ENCODE peak calls at places on chromosomes 2 and 18, in four cellular contexts. W is A549, A is tibial artery, V is HCT116. M is an unnamed sample. For H3K4me1, the result is how much of the 10 kb centered on the place peaks cover.

GRCh38 chr18:670456-670996 is 13.1 kb downstream of the TYMS start:
- DNase-seq in A (no peak), V (no peak), W (no peak), M (no peak)

GRCh38 chr2:78532762-78533399 is 492.6 kb upstream of the REG3G start:
- DNase-seq in V (no peak), A (no peak), W (no peak), M (no peak)

GRCh38 chr18:53798516-53798915 is 426.0 kb downstream of the MBD2 start:
- DNase-seq in A (no peak), W (no peak), V (no peak), M (no peak)

GRCh38 chr2:171902840-171903420 is 8.9 kb upstream of the SLC25A12 start:
- DNase-seq in V (no peak), A (no peak), W (no peak), M (no peak)

GRCh38 chr18:36624451-36625167 is 204.2 kb downstream of the TPGS2 start:
- DNase-seq in W (no peak), V (no peak), A (no peak), M (no peak)

GRCh38 chr2:40680547-40680946 is 228.7 kb upstream of the SLC8A1 start:
- DNase-seq in V (no peak), A (no peak), W (no peak), M (no peak)

GRCh38 chr2:25336446-25336845 is 5.3 kb downstream of the DNMT3A start:
- DNase-seq in W (no peak), A (no peak), V (no peak), M (no peak)

GRCh38 chr18:59961086-59961485 is 61.3 kb downstream of the PMAIP1 start:
- DNase-seq in A (no peak), V (no peak), W (no peak), M (peak)

GRCh38 chr18:43794363-43794762 is 517.1 kb upstream of the SYT4 start:
- DNase-seq in W (no peak), A (no peak), V (no peak), M (no peak)

GRCh38 chr2:218010116-218010837 is 7.5 kb upstream of the TNS1 start:
- DNase-seq in V (no peak), A (peak), W (peak), M (no peak)

GRCh38 chr2:188046437-188046836 is 245.2 kb upstream of the GULP1 start:
- DNase-seq in V (no peak), A (no peak), W (no peak), M (no peak)

GRCh38 chr2:231617059-231617926 is 24.6 kb downstream of the TEX44 start:
- DNase-seq in V (no peak), W (no peak), A (no peak), M (no peak)

GRCh38 chr18:49018961-49019445 is 68.2 kb upstream of the SMAD7 start:
- DNase-seq in W (no peak), A (no peak), V (no peak), M (no peak)

DNA sequence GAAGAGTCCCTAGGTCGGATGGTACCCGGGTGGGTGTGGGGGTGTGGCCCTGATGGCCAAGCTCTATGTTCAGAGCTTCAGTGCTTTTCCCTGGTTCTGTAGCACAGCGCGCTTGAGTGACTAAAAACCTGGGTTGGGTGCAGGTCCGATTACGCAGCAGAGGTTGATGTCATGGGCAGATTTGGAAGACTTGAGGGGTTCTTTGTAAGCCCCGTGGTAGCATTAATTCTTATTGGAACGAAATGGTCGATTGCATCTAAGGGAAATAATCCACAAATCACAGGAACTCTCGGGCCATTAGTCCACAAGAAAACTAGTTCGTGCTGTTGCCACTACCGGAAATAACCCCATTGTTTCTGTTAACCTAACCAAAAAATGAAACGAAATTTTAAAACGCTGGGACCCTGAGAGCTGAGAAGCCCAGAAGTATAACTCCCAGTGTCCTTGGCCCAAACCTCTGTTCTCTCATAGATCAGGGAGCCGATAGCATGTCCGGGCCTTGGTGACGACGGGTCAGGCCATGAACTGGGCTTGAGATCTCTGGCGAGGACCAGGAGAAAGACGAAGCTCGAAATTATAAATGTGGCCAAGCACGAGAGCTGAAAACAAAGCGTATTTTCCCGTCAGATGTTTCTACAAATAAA is 9.1 kb downstream of the HOXD8 start:
- DNase-seq in W (no peak), V (no peak), A (peak), M (no peak)
- H3K27ac ChIP-seq in W (no peak), V (no peak), A (peak), M (no peak)

GRCh38 chr18:57436193-57436964 is 1.2 kb downstream of the ONECUT2 start:
- DNase-seq in W (no peak), A (no peak), V (no peak), M (no peak)
- H3K4me1 ChIP-seq in W (under half), A (half or more), V (under half), M (under half)

DNA sequence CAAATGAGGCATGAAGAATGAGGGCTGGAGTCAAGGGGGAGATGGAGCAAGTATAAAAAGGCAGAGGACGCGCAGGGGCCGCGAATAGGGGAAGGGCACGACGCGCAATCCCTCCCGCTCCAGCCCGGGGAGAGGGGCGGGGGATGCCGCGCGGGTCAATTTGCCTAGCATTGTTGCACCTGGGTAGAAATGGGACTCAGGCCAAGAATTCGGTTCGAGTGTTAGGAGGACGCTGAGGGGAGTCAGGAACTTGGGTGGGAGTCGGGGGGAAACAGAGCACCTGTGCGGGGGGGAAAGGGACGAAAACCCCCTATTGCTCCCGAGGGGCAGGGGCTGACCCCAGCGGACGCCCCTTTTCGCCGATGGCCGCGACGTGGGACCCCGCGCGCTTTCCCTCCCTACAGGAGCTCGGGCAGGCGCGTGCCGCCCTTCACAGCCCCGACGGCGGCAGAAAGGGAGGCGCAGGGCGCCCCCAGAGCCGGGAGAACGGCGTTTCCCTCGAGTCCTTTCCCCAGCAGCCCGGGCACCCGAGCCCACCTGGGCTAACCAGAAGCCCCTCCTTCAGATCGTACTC is 425 bp downstream of the PAIP2B start:
- DNase-seq in V (no peak), W (no peak), A (peak), M (no peak)
- TF ChIP-seq CTCF in V (no peak), W (peak), A (no peak), M (peak)

GRCh38 chr18:75216926-75217303 is 6.3 kb downstream of the TSHZ1 start:
- DNase-seq in V (no peak), A (no peak), W (no peak), M (no peak)

GRCh38 chr18:75219684-75220083 is 9.1 kb downstream of the TSHZ1 start:
- DNase-seq in A (no peak), W (no peak), V (no peak), M (no peak)

GRCh38 chr18:75216212-75216925 is 5.8 kb downstream of the TSHZ1 start:
- DNase-seq in V (no peak), A (no peak), W (no peak), M (no peak)

GRCh38 chr18:75218524-75218923 is 7.9 kb downstream of the TSHZ1 start:
- DNase-seq in W (no peak), A (no peak), V (no peak), M (no peak)

DNA sequence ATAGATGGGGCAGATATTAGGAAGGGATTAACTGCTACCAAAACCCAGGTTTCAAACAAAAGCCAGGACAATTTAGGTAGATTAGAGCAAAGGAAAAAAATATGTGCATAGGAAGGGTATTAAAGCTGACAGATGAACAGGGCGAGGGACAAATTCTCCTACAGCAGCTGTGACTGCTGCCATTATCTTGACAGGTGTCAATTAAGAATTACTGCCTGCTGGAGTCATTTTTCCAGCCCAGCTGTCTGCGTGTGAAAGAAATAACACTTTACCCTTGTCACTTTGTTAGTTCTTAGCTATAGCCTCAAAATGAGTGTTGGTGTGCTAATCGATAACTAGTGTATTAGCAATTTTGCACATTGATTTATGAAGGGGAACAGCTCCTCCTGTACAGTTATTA is 7.5 kb downstream of the TSHZ1 start:
- DNase-seq in A (no peak), V (no peak), W (no peak), M (no peak)
- H3K27ac ChIP-seq in A (no peak), V (no peak), W (no peak), M (no peak)

GRCh38 chr2:11687736-11688135 is 17.7 kb upstream of the NTSR2 start:
- DNase-seq in V (no peak), A (no peak), W (no peak), M (no peak)
- H3K4me1 ChIP-seq in V (under half), A (under half), W (under half), M (under half)

DNA sequence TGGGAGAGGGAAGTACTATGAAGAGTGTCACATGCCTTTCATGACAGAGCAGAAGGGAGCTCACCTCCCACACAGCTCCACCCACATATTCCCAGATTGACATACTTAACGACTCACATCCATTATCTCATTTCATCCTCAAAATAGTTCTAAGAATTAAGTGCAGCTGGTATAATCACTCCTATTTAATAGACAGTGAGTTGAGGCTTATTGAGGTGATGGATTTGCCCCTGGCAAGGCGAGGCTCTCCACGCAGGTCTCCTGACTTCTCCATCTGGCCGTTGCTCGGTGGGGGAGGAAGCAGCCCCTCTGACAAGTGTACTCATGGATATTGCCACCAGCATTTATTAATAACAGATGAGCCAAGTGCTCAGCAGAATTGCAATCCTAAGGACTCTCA is 81.4 kb downstream of the TGOLN2 start:
- DNase-seq in W (no peak), A (no peak), V (no peak), M (no peak)
- TF ChIP-seq CTCF in W (no peak), A (no peak), V (no peak), M (no peak)

DNA sequence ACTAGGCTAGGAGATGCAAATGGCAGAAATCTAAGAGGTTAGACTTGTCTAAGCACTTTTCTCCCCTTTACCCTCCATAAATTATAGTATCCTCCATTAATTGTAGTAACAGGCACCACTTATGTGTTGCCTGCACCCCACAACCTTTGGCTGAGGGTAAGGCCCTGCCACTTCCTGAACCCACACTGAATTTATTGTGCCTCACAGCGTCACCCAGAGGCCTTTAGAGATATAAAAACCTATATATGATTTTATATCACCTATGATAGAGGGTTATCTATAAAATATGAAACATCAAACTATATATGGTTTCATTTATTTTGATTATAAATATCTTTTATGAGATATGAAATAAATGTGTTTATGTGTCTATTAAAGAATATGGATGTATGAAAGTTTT is 2.6 kb downstream of the UGT1A9 start:
- DNase-seq in V (no peak), A (no peak), W (no peak), M (no peak)
- H3K27ac ChIP-seq in V (no peak), A (no peak), W (peak), M (no peak)

GRCh38 chr2:86592547-86593230 is 29.4 kb upstream of the CHMP3 start:
- DNase-seq in A (no peak), W (no peak), V (no peak), M (no peak)

GRCh38 chr2:86593266-86593665 is 30.0 kb upstream of the CHMP3 start:
- DNase-seq in W (no peak), V (no peak), A (no peak), M (no peak)

GRCh38 chr2:86598966-86599365 is 24.7 kb downstream of the RNF103 start:
- DNase-seq in W (no peak), A (no peak), V (no peak), M (peak)

GRCh38 chr2:86596118-86596517 is 27.5 kb downstream of the RNF103 start:
- DNase-seq in A (no peak), V (no peak), W (no peak), M (no peak)
- H3K4me1 ChIP-seq in A (under half), V (under half), W (under half), M (under half)

GRCh38 chr2:229825476-229825875 is 96.3 kb downstream of the TRIP12 start:
- DNase-seq in W (no peak), A (no peak), V (no peak), M (no peak)
- TF ChIP-seq CTCF in W (no peak), A (no peak), V (no peak), M (peak)

M was measured in foreskin keratinocyte.